ENCODE peak calls at places on chromosome 3, in five cellular contexts. A, L, O, V and W are unnamed samples. For H3K4me1, the result is how much of the 10 kb centered on the place peaks cover.

GRCh38 chr3:44468572-44469520 is 8.6 kb downstream of the ZNF445 start:
- DNase-seq in A (no peak), L (no peak), O (no peak), V (peak), W (no peak)

GRCh38 chr3:17111556-17111955 is 226.8 kb downstream of the PLCL2 start:
- DNase-seq in A (no peak), L (no peak), O (no peak), V (peak), W (no peak)

GRCh38 chr3:5275529-5275928 is 88.0 kb downstream of the EDEM1 start:
- DNase-seq in A (no peak), L (no peak), O (no peak), V (peak), W (no peak)

GRCh38 chr3:150603888-150604319 is 783 bp downstream of the SELENOT start:
- DNase-seq in A (no peak), L (no peak), O (no peak), V (no peak), W (no peak)

GRCh38 chr3:110738531-110738930 is 333.1 kb upstream of the NECTIN3 start:
- DNase-seq in A (no peak), L (no peak), O (no peak), V (peak), W (no peak)

GRCh38 chr3:53080612-53081205 is 34.8 kb upstream of the SFMBT1 start:
- DNase-seq in A (no peak), L (no peak), O (no peak), V (no peak), W (peak)

GRCh38 chr3:49627634-49628033 is 46.5 kb upstream of the APEH start:
- DNase-seq in A (no peak), L (peak), O (no peak), V (no peak), W (no peak)

GRCh38 chr3:158091526-158091925 is 14.7 kb downstream of the SHOX2 start:
- DNase-seq in A (no peak), L (no peak), O (no peak), V (peak), W (no peak)

GRCh38 chr3:140375002-140375401 is 302.9 kb upstream of the TRIM42 start:
- DNase-seq in A (no peak), L (no peak), O (no peak), V (no peak), W (no peak)

GRCh38 chr3:152718810-152719209 is 116.1 kb upstream of the P2RY1 start:
- DNase-seq in A (no peak), L (no peak), O (no peak), V (no peak), W (no peak)

GRCh38 chr3:24388611-24389010 is 106.0 kb downstream of the THRB start:
- DNase-seq in A (no peak), L (no peak), O (no peak), V (no peak), W (no peak)

GRCh38 chr3:60431599-60431958 is 819.7 kb downstream of the FHIT start:
- DNase-seq in A (no peak), L (no peak), O (no peak), V (peak), W (no peak)

GRCh38 chr3:179463299-179463698 is 12.0 kb upstream of the GNB4 start:
- DNase-seq in A (no peak), L (no peak), O (no peak), V (no peak), W (no peak)

GRCh38 chr3:37962906-37963486 is 27.6 kb upstream of the VILL start:
- DNase-seq in A (no peak), L (no peak), O (no peak), V (no peak), W (no peak)

GRCh38 chr3:13770390-13771169 is 109.3 kb downstream of the WNT7A start:
- DNase-seq in A (no peak), L (no peak), O (peak), V (no peak), W (no peak)

GRCh38 chr3:77147836-77148578 is 108.1 kb downstream of the ROBO2 start:
- DNase-seq in A (no peak), L (no peak), O (no peak), V (no peak), W (no peak)

GRCh38 chr3:146921693-146922092 is 316.5 kb upstream of the PLSCR5 start:
- DNase-seq in A (no peak), L (no peak), O (no peak), V (no peak), W (no peak)

GRCh38 chr3:134366928-134367352 is 7.3 kb downstream of the AMOTL2 start:
- DNase-seq in A (no peak), L (peak), O (peak), V (no peak), W (no peak)

GRCh38 chr3:28286595-28286994 is 45.2 kb downstream of the CMC1 start:
- DNase-seq in A (no peak), L (no peak), O (no peak), V (peak), W (no peak)

GRCh38 chr3:12436514-12437222 is 47.6 kb upstream of the TSEN2 start:
- DNase-seq in A (no peak), L (peak), O (no peak), V (peak), W (no peak)

GRCh38 chr3:100254168-100254777 is 6.5 kb upstream of the TBC1D23 start:
- DNase-seq in A (no peak), L (peak), O (peak), V (peak), W (peak)

GRCh38 chr3:60610441-60611112 is 640.7 kb downstream of the FHIT start:
- DNase-seq in A (no peak), L (peak), O (peak), V (peak), W (no peak)

GRCh38 chr3:24725514-24726255 is 231.0 kb upstream of the THRB start:
- DNase-seq in A (no peak), L (no peak), O (no peak), V (no peak), W (no peak)

GRCh38 chr3:145015243-145015642 is 1043.6 kb downstream of the DIPK2A start:
- DNase-seq in A (no peak), L (no peak), O (no peak), V (peak), W (no peak)

GRCh38 chr3:112005091-112005672 is 6.5 kb downstream of the TAGLN3 start:
- DNase-seq in A (no peak), L (no peak), O (no peak), V (peak), W (no peak)

GRCh38 chr3:121431717-121432517 is 113.9 kb downstream of the POLQ start:
- DNase-seq in A (no peak), L (no peak), O (no peak), V (peak), W (no peak)

GRCh38 chr3:123292321-123293310 is 90.9 kb downstream of the SEC22A start:
- DNase-seq in A (peak), L (peak), O (peak), V (no peak), W (no peak)

GRCh38 chr3:195031574-195032003 is 239.4 kb downstream of the XXYLT1 start:
- DNase-seq in A (no peak), L (no peak), O (no peak), V (no peak), W (no peak)

GRCh38 chr3:184372296-184372821 is 5.6 kb downstream of the THPO start:
- DNase-seq in A (no peak), L (peak), O (no peak), V (no peak), W (no peak)

GRCh38 chr3:196287405-196288140 is at the start of gene PCYT1A:
- DNase-seq in A (peak), L (peak), O (peak), V (peak), W (peak)

GRCh38 chr3:196288141-196288460 is 575 bp upstream of the PCYT1A start:
- DNase-seq in A (no peak), L (no peak), O (no peak), V (peak), W (no peak)

GRCh38 chr3:196284396-196284795 is 3.1 kb downstream of the PCYT1A start:
- DNase-seq in A (no peak), L (no peak), O (no peak), V (peak), W (no peak)

GRCh38 chr3:196281962-196282361 is 5.6 kb downstream of the PCYT1A start:
- DNase-seq in A (no peak), L (no peak), O (no peak), V (no peak), W (no peak)

DNA sequence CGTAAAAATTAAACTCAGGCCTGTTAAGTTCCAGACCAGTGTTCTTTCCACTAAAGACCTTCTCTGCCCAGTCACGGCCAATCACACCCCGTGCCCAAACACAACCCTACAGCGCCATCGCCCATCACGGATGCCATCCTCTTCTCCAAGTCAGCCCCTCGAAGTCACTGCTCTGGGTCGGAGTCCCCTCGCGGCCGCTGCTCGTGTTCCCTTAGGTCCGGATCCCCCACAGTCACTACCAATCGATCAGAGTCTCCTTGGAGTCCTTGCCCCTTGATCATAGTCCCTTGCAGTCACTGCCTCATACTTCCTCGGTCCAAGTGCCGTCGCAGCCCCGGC is 491 bp downstream of the PCYT1A start:
- DNase-seq in A (no peak), L (peak), O (no peak), V (no peak), W (no peak)
- H3K4me3 ChIP-seq in A (peak), L (peak), O (peak), V (peak), W (peak)

DNA sequence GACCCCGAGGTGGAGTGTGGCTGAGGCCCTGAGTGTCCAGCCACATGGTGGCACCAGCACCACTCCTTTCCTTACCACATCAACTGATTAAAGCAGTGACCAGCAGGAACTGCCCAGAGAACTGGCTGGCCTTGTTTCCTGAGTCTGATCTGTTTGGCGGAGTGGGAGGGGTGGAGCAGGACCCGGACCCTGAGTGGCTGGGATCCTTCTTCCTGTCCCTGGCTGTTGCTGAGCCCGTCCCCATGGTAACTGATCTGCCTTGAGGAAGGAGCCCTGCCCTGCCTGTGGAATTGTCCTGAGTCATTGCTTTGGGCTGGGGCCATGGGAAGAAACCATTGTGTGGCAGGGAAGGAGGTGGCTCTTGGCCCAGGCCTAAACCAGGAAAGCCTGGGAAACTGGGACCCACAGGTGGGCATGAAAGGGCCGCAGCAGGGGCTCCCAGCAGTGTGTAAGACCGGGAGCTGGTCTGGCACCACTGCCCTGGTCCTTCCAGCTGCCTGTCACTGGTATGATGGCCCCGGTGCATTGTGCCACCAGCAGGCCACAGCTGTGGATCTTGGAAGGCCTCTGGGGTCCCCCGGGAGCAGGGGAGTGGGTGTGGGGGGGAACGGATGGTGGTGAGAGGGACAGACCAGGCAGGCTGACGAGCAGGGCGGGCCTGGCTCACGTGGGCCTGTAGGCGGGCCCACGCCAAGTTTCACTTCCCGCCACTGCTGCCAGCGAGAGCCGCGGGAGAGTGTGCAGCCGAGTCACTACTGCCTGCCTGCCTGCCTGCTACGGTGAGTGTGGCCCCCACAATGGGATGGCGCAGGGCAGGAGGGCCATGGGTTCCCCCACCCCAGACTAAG is 19.2 kb downstream of the ATRIP start:
- DNase-seq in A (peak), L (peak), O (peak), V (peak), W (peak)
- TF ChIP-seq POLR2A in A (peak), L (peak), O (no peak), V (peak), W (peak)

DNA sequence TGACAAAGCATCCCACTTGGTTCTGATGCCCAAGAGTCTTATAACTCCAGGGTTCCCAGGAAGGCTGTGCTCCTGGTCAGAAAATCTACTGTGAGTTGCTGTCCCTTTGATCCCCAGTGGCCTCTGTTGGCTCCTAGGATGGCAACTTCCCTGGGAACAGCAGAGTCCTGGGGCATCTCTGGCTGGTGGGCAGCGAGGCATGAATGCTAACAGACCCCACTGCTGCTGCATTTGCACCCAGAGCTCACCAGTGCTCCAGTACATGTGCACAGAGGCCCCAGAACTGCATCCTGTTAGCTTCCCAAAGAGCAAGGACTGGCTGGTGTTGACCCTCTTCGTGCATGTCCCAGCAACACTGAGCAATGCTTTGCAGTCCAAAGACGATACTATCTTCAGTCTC is 15.7 kb downstream of the CAV3 start:
- DNase-seq in A (no peak), L (no peak), O (no peak), V (no peak), W (no peak)
- H3K4me1 ChIP-seq in A (under half), L (under half), O (under half), V (under half), W (under half)

GRCh38 chr3:114383875-114384557 is 90.2 kb downstream of the TIGIT start:
- DNase-seq in A (peak), L (peak), O (peak), V (peak), W (peak)
- H3K4me3 ChIP-seq in A (peak), L (peak), O (peak), V (no peak), W (peak)

GRCh38 chr3:128492353-128493220 is at the start of gene GATA2:
- DNase-seq in A (peak), L (peak), O (no peak), V (no peak), W (no peak)
- TF ChIP-seq POLR2A in A (no peak), L (no peak), O (no peak), V (no peak), W (no peak)